ENCODE peak calls at places on chromosomes 3 and 15, in nine cellular contexts. I is A549; F is Calu3; H is right atrium auricular region; D is mesenchymal stem cell; E is stomach; U is bronchial epithelial cell; Z is stimulated activated CD4-positive, alpha-beta T cell treated with anti-CD3 and anti-CD28 coated beads, Interleukin-12 subunit alpha, Interleukin-12 subunit beta, amount 100 ng/mL, for 48 hours; A is AG08395. X is an unnamed sample.

GRCh38 chr15:62697636-62698035 is 344.9 kb upstream of the TPM1 start:
- DNase-seq in F (no peak), A (no peak), E (no peak), H (no peak), Z (no peak), D (no peak), I (no peak), U (no peak), X (no peak)

GRCh38 chr3:197111685-197112084 is 82.1 kb upstream of the MELTF start:
- DNase-seq in H (no peak), A (no peak), F (no peak), I (no peak), Z (no peak), U (no peak), E (no peak), D (no peak), X (no peak)

GRCh38 chr3:113148307-113148703 is 63.1 kb upstream of the BOC start:
- DNase-seq in A (no peak), I (no peak), D (no peak), Z (no peak), E (no peak), U (peak), F (peak), H (no peak), X (no peak)

GRCh38 chr15:66883322-66883911 is 181.4 kb downstream of the SMAD6 start:
- DNase-seq in Z (no peak), A (peak), U (peak), D (peak), F (peak), I (peak), E (peak), H (peak), X (peak)

GRCh38 chr3:173371848-173372487 is 25.6 kb upstream of the NLGN1 start:
- DNase-seq in I (peak), U (peak), H (no peak), E (no peak), D (peak), F (peak), Z (no peak), A (peak), X (no peak)

GRCh38 chr3:111852540-111852939 is 6.5 kb upstream of the PHLDB2 start:
- DNase-seq in U (no peak), D (no peak), F (no peak), H (no peak), E (no peak), A (no peak), Z (no peak), I (no peak), X (no peak)

GRCh38 chr3:111947179-111947727 is 31.6 kb upstream of the ABHD10 start:
- DNase-seq in A (peak), H (no peak), D (peak), E (no peak), F (no peak), Z (no peak), U (no peak), I (no peak), X (no peak)

GRCh38 chr15:77027111-77027696 is 32.3 kb downstream of the PSTPIP1 start:
- DNase-seq in F (no peak), Z (no peak), H (no peak), I (no peak), A (no peak), E (no peak), D (no peak), U (no peak), X (peak)

GRCh38 chr3:135084404-135084803 is 289.3 kb downstream of the EPHB1 start:
- DNase-seq in F (peak), U (no peak), A (peak), D (no peak), H (no peak), Z (no peak), E (no peak), I (no peak), X (no peak)

GRCh38 chr15:65033659-65034269 is 4.3 kb upstream of the MTFMT start:
- DNase-seq in F (no peak), E (no peak), H (no peak), D (peak), Z (no peak), A (peak), U (peak), I (peak), X (no peak)

GRCh38 chr15:72790302-72790955 is 6.9 kb upstream of the ADPGK start:
- DNase-seq in E (no peak), A (peak), H (no peak), Z (no peak), F (no peak), I (no peak), D (no peak), U (peak), X (no peak)

GRCh38 chr3:117761992-117762944 is 1052.7 kb downstream of the TUSC7 start:
- DNase-seq in D (no peak), Z (no peak), E (no peak), F (peak), U (peak), I (no peak), A (no peak), H (no peak), X (no peak)

GRCh38 chr3:170226426-170226960 is 4.3 kb downstream of the PRKCI start:
- DNase-seq in F (no peak), H (no peak), E (no peak), U (peak), I (no peak), Z (no peak), A (peak), D (no peak), X (no peak)

GRCh38 chr3:56556908-56557814 is at the start of gene CCDC66:
- DNase-seq in F (peak), D (peak), U (peak), Z (peak), H (peak), E (peak), I (peak), A (peak), X (peak)

GRCh38 chr3:94413721-94414106 is 350.9 kb downstream of the NSUN3 start:
- DNase-seq in D (no peak), Z (no peak), I (no peak), E (no peak), A (peak), U (peak), F (no peak), H (no peak), X (no peak)

GRCh38 chr3:172106989-172107388 is 67.6 kb downstream of the FNDC3B start:
- DNase-seq in E (peak), A (no peak), D (no peak), Z (peak), H (no peak), I (no peak), U (peak), F (no peak), X (no peak)

GRCh38 chr3:33787328-33788009 is 11.0 kb upstream of the PDCD6IP start:
- DNase-seq in Z (peak), D (peak), H (peak), A (peak), F (peak), I (peak), U (peak), E (peak), X (peak)

GRCh38 chr15:51931638-51932037 is 39.9 kb downstream of the LEO1 start:
- DNase-seq in H (peak), F (no peak), U (peak), E (no peak), I (no peak), D (peak), Z (no peak), A (no peak), X (no peak)

GRCh38 chr15:35181538-35181937 is 96.4 kb upstream of the NANOGP8 start:
- DNase-seq in H (no peak), I (peak), F (no peak), E (no peak), A (no peak), D (peak), U (peak), Z (no peak), X (no peak)

GRCh38 chr3:62525276-62525675 is 151.9 kb upstream of the FEZF2 start:
- DNase-seq in U (peak), A (no peak), I (no peak), D (no peak), E (no peak), Z (no peak), H (no peak), F (no peak), X (no peak)

GRCh38 chr3:33071946-33072345 is 25.0 kb downstream of the GLB1 start:
- DNase-seq in H (no peak), F (no peak), A (no peak), D (no peak), Z (no peak), E (no peak), U (no peak), I (no peak), X (no peak)

GRCh38 chr3:123285066-123285465 is 83.3 kb downstream of the SEC22A start:
- DNase-seq in Z (no peak), U (peak), F (no peak), A (no peak), H (no peak), I (no peak), E (no peak), D (no peak), X (no peak)

GRCh38 chr15:73941871-73942635 is 15.8 kb downstream of the LOXL1 start:
- DNase-seq in A (no peak), F (peak), Z (no peak), H (no peak), U (no peak), D (no peak), E (no peak), I (no peak), X (no peak)

GRCh38 chr3:38152660-38153059 is 12.7 kb upstream of the OXSR1 start:
- DNase-seq in H (no peak), U (no peak), A (no peak), I (no peak), F (no peak), E (no peak), D (no peak), Z (no peak), X (no peak)

GRCh38 chr3:37862219-37862711 is 585 bp downstream of the CTDSPL start:
- DNase-seq in E (peak), F (peak), D (no peak), H (no peak), U (peak), Z (peak), I (peak), A (peak), X (peak)

GRCh38 chr3:126208618-126209256 is 28.4 kb upstream of the ALDH1L1 start:
- DNase-seq in Z (no peak), H (peak), E (peak), D (peak), F (peak), A (peak), I (peak), U (peak), X (peak)

GRCh38 chr3:10026084-10026890 is at the start of gene FANCD2:
- DNase-seq in F (peak), A (peak), Z (peak), H (peak), D (peak), E (peak), I (peak), U (peak), X (peak)

GRCh38 chr3:106508331-106508893 is 639.6 kb upstream of the CBLB start:
- DNase-seq in H (no peak), I (no peak), E (no peak), U (peak), D (no peak), F (no peak), Z (no peak), A (no peak), X (no peak)

GRCh38 chr15:39359736-39360135 is 221.1 kb upstream of the THBS1 start:
- DNase-seq in E (no peak), Z (no peak), I (no peak), A (no peak), F (no peak), H (no peak), D (no peak), U (no peak), X (no peak)

GRCh38 chr3:123096126-123096525 is 29.3 kb downstream of the PDIA5 start:
- DNase-seq in A (no peak), D (no peak), E (no peak), I (no peak), F (no peak), H (no peak), U (no peak), Z (no peak), X (no peak)